ENCODE peak calls at places on chromosomes 5 and 9, in four cellular contexts. B, I, T and Q are unnamed samples.

GRCh38 chr5:139394123-139394653 is 716 bp downstream of the PROB1 start:
- DNase-seq in B (no peak), I (no peak), T (no peak), Q (no peak)

GRCh38 chr5:169548315-169548714 is 35.3 kb upstream of the SPDL1 start:
- DNase-seq in B (peak), I (no peak), T (no peak), Q (peak)

GRCh38 chr5:14183187-14183939 is 40.2 kb downstream of the TRIO start:
- DNase-seq in B (no peak), I (no peak), T (no peak), Q (no peak)

GRCh38 chr9:35725362-35725761 is 6.6 kb downstream of the TLN1 start:
- DNase-seq in B (no peak), I (peak), T (no peak), Q (no peak)

GRCh38 chr5:142944140-142944539 is 174.0 kb downstream of the ARHGAP26 start:
- DNase-seq in B (no peak), I (no peak), T (no peak), Q (no peak)

GRCh38 chr5:66223637-66224036 is 79.5 kb downstream of the SREK1 start:
- DNase-seq in B (no peak), I (peak), T (no peak), Q (peak)

GRCh38 chr5:127758884-127759283 is 55.7 kb downstream of the CCDC192 start:
- DNase-seq in B (no peak), I (no peak), T (no peak), Q (no peak)

GRCh38 chr9:127987103-127987614 is 6.4 kb upstream of the EEIG1 start:
- DNase-seq in B (peak), I (no peak), T (no peak), Q (no peak)

GRCh38 chr5:148794729-148795590 is 31.5 kb upstream of the ADRB2 start:
- DNase-seq in B (no peak), I (no peak), T (no peak), Q (no peak)

GRCh38 chr5:59615272-59615671 is 278.3 kb downstream of the PDE4D start:
- DNase-seq in B (no peak), I (no peak), T (no peak), Q (no peak)

GRCh38 chr5:2751592-2752021 is at the start of gene IRX2:
- DNase-seq in B (no peak), I (no peak), T (no peak), Q (no peak)

GRCh38 chr5:14487101-14487895 is 94.3 kb upstream of the OTULINL start:
- DNase-seq in B (no peak), I (no peak), T (no peak), Q (no peak)

GRCh38 chr9:37412431-37413151 is 9.9 kb upstream of the GRHPR start:
- DNase-seq in B (no peak), I (no peak), T (no peak), Q (no peak)

GRCh38 chr9:134811673-134812668 is 68.6 kb upstream of the FCN2 start:
- DNase-seq in B (no peak), I (no peak), T (no peak), Q (peak)

GRCh38 chr9:133135193-133135745 is 14.2 kb upstream of the RALGDS start:
- DNase-seq in B (no peak), I (no peak), T (no peak), Q (no peak)

GRCh38 chr9:125436613-125437443 is 175.2 kb downstream of the GAPVD1 start:
- DNase-seq in B (no peak), I (peak), T (no peak), Q (no peak)

GRCh38 chr9:3646226-3646625 is 120.4 kb upstream of the RFX3 start:
- DNase-seq in B (no peak), I (no peak), T (no peak), Q (no peak)

GRCh38 chr5:133359861-133360260 is 252.5 kb downstream of the FSTL4 start:
- DNase-seq in B (no peak), I (no peak), T (no peak), Q (no peak)

GRCh38 chr5:36632363-36632664 is 25.9 kb downstream of the SLC1A3 start:
- DNase-seq in B (no peak), I (no peak), T (no peak), Q (no peak)

GRCh38 chr5:150520747-150521521 is 13.0 kb downstream of the NDST1 start:
- DNase-seq in B (no peak), I (no peak), T (no peak), Q (no peak)

GRCh38 chr5:95130951-95131350 is 153.9 kb downstream of the MCTP1 start:
- DNase-seq in B (no peak), I (no peak), T (no peak), Q (no peak)

GRCh38 chr5:56110646-56111403 is 116.1 kb upstream of the IL6ST start:
- DNase-seq in B (no peak), I (no peak), T (no peak), Q (no peak)

GRCh38 chr5:61767231-61768080 is 435.4 kb downstream of the ZSWIM6 start:
- DNase-seq in B (no peak), I (no peak), T (no peak), Q (no peak)

GRCh38 chr5:162231522-162231921 is 163.9 kb downstream of the GABRG2 start:
- DNase-seq in B (no peak), I (no peak), T (no peak), Q (no peak)

GRCh38 chr9:22088372-22089063 is 79.4 kb upstream of the CDKN2B start:
- DNase-seq in B (peak), I (no peak), T (no peak), Q (no peak)

GRCh38 chr9:22079873-22080341 is 70.8 kb upstream of the CDKN2B start:
- DNase-seq in B (no peak), I (no peak), T (peak), Q (no peak)

GRCh38 chr9:22084336-22085035 is 75.4 kb upstream of the CDKN2B start:
- DNase-seq in B (peak), I (no peak), T (no peak), Q (peak)
- TF ChIP-seq FOXM1 in B (no peak), I (no peak), T (no peak), Q (no peak)

GRCh38 chr5:135182675-135183074 is 148.6 kb upstream of the PITX1 start:
- DNase-seq in B (no peak), I (no peak), T (no peak), Q (no peak)

GRCh38 chr5:135183464-135183863 is 149.4 kb upstream of the PITX1 start:
- DNase-seq in B (no peak), I (no peak), T (no peak), Q (no peak)

GRCh38 chr5:135185461-135186075 is 151.5 kb upstream of the PITX1 start:
- DNase-seq in B (no peak), I (no peak), T (no peak), Q (no peak)

GRCh38 chr5:135186662-135187522 is 152.9 kb upstream of the PITX1 start:
- DNase-seq in B (no peak), I (peak), T (no peak), Q (no peak)

GRCh38 chr5:135184646-135185045 is 150.6 kb upstream of the PITX1 start:
- DNase-seq in B (no peak), I (no peak), T (no peak), Q (no peak)
- TF ChIP-seq SP1 in B (no peak), I (no peak), T (no peak), Q (no peak)

DNA sequence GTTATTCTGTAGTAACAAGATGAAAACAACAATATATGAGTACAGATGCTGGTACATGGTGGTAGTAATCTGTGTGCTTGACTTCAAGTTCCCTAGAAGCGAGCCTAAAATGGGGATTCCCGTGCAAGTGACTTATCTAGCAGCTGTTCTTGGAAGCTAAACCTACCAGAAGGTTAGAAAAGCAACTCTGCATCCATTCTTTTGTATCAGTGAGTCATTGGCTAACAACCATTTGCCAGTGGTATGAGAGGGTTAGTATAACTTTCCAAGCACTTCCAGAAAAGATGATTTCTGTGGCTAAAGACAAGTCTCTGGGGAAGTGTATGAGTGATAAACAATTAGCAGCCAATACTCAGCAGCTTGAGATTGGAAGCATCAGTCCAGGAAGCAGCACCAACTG is 787.7 kb upstream of the CDH6 start:
- DNase-seq in B (no peak), I (no peak), T (no peak), Q (no peak)
- TF ChIP-seq FOXM1 in B (no peak), I (no peak), T (no peak), Q (no peak)

GRCh38 chr9:757246-757881 is 84.1 kb upstream of the DMRT1 start:
- DNase-seq in B (peak), I (peak), T (no peak), Q (peak)
- TF ChIP-seq SP1 in B (no peak), I (no peak), T (no peak), Q (no peak)

GRCh38 chr9:129166962-129167557 is 11.0 kb downstream of the IER5L start:
- DNase-seq in B (peak), I (peak), T (no peak), Q (peak)
- TF ChIP-seq FOXM1 in B (no peak), I (no peak), T (no peak), Q (no peak)

GRCh38 chr5:90047113-90047512 is 362.4 kb downstream of the CETN3 start:
- DNase-seq in B (no peak), I (no peak), T (no peak), Q (no peak)
- TF ChIP-seq SP1 in B (no peak), I (no peak), T (no peak), Q (no peak)

DNA sequence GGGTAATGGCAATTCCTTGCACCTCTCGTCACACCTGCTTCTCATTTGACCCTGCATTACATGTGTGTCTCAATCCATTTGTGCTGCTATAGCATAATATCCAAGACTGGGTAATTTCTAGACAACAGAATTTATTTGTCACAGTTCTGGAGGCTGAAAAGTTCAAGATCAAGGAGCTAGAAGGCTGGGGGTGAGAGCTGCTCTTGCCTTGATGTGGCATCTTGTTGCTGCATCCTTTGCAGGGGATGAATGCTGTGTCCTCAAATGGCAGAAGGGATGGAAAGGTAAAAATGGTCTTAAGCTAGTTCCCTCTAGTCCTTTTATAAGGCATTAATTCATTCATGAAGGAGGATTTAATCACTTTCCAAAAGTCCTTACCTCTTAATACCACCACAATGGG is 323.7 kb upstream of the RPS23 start:
- DNase-seq in B (no peak), I (no peak), T (no peak), Q (no peak)
- TF ChIP-seq FOXM1 in B (no peak), I (no peak), T (no peak), Q (no peak)

GRCh38 chr9:70119786-70120185 is 76.1 kb downstream of the MAMDC2 start:
- DNase-seq in B (no peak), I (no peak), T (no peak), Q (no peak)
- TF ChIP-seq SP1 in B (no peak), I (no peak), T (no peak), Q (no peak)

GRCh38 chr9:89426389-89426961 is 71.4 kb downstream of the SEMA4D start:
- DNase-seq in B (no peak), I (no peak), T (peak), Q (no peak)
- TF ChIP-seq FOXM1 in B (no peak), I (no peak), T (no peak), Q (no peak)